ENCODE peak calls at places on chromosomes 1 and 21, in eight cellular contexts. J is tibial nerve; M is fibroblast of lung; T is A673; N is pancreas; Y is kidney; C is neural progenitor cell; R is CD4-positive, alpha-beta memory T cell. E is an unnamed sample.

GRCh38 chr21:18499761-18500376 is 96.3 kb upstream of the TMPRSS15 start:
- DNase-seq in J (peak; percentile 28), M (peak; percentile 52), T (peak; percentile 52), N (no peak), Y (no peak), C (peak; percentile 73), R (no peak), E (peak; percentile 49)

GRCh38 chr1:94236630-94237290 is 624 bp downstream of the ARHGAP29 start:
- DNase-seq in J (no peak), M (peak; percentile 59), T (peak; percentile 42), N (no peak), Y (no peak), C (peak; percentile 70), R (peak; percentile 1), E (peak; percentile 51)

GRCh38 chr1:160097196-160097910 is 1.1 kb downstream of the IGSF8 start:
- DNase-seq in J (no peak), M (no peak), T (no peak), N (no peak), Y (peak; percentile 71), C (no peak), R (no peak), E (no peak)

GRCh38 chr1:195899762-195900352 is 708.4 kb downstream of the KCNT2 start:
- DNase-seq in J (no peak), M (peak; percentile 36), T (no peak), N (no peak), Y (no peak), C (no peak), R (no peak), E (no peak)

GRCh38 chr1:192705510-192705909 is 69.6 kb downstream of the RGS13 start:
- DNase-seq in J (no peak), M (no peak), T (no peak), N (no peak), Y (no peak), C (no peak), R (no peak), E (no peak)

GRCh38 chr1:245160288-245160687 is 5.5 kb downstream of the KIF26B start:
- DNase-seq in J (no peak), M (peak; percentile 31), T (no peak), N (no peak), Y (no peak), C (no peak), R (no peak), E (no peak)

GRCh38 chr1:3473381-3473844 is 18.9 kb downstream of the ARHGEF16 start:
- DNase-seq in J (no peak), M (peak; percentile 88), T (peak; percentile 78), N (peak; percentile 64), Y (peak; percentile 75), C (no peak), R (no peak), E (peak; percentile 69)

GRCh38 chr1:151790940-151791651 is 796 bp upstream of the TDRKH start:
- DNase-seq in J (no peak), M (no peak), T (no peak), N (peak; percentile 64), Y (no peak), C (peak; percentile 65), R (no peak), E (peak; percentile 20)

GRCh38 chr1:32991819-32992488 is 27.3 kb upstream of the RNF19B start:
- DNase-seq in J (no peak), M (no peak), T (no peak), N (no peak), Y (no peak), C (no peak), R (no peak), E (no peak)

GRCh38 chr1:32988665-32989064 is 24.1 kb upstream of the RNF19B start:
- DNase-seq in J (no peak), M (peak; percentile 87), T (no peak), N (no peak), Y (no peak), C (no peak), R (no peak), E (no peak)

GRCh38 chr1:32991386-32991785 is 26.8 kb upstream of the RNF19B start:
- DNase-seq in J (no peak), M (no peak), T (no peak), N (no peak), Y (no peak), C (no peak), R (no peak), E (no peak)

GRCh38 chr1:32990887-32991286 is 26.3 kb upstream of the RNF19B start:
- DNase-seq in J (no peak), M (no peak), T (no peak), N (no peak), Y (no peak), C (no peak), R (no peak), E (no peak)

DNA sequence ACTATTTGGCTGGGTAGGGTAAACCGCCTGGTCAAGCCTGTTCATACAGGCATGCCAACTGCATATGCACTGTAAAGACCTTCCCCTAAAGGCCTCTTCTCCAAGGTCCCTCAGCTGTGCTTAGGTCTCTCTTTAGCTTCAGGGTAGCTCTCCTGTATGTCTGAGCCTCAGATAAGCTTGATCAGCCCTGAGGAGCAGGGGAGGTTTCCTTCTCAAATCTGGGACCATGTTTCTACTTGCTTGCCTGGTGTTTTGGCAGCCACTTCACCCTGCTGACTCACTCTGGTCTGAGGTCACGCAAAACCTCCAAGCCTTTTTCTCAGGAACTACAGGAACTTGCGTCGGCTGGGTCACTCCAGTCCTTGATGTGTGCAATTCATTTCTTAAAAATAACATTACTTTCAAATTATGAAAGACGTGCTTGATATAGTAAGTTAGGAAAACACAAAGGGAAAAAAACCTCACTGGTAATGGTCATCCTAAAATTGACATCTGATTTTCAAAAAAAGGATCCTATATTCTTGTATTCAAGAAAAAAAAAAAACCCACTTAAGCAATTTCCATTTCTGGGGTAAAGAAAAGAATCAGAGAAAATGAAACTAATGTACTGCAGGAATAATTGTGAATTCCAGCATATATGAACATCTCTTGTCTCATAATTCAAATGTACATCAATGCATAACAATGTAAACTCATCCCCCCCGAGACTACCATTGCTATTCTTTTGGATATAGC is 24.7 kb upstream of the RNF19B start:
- DNase-seq in J (peak; percentile 45), M (peak; percentile 98), T (no peak), N (no peak), Y (peak; percentile 83), C (no peak), R (no peak), E (peak; percentile 53)
- H3K4me3 ChIP-seq in J (no peak overlapping the region), M (peak overlapping the region; percentile 22), T (no peak overlapping the region), N (no peak overlapping the region), Y (no peak overlapping the region), C (no peak overlapping the region), R (no peak overlapping the region), E (no peak overlapping the region)

GRCh38 chr1:8410791-8411190 is 92.9 kb downstream of the SLC45A1 start:
- DNase-seq in J (no peak), M (no peak), T (no peak), N (no peak), Y (no peak), C (no peak), R (no peak), E (no peak)
- H3K4me1 ChIP-seq in J (peaks cover 59% of the 10 kb centered on the region), M (peaks cover 53% of the 10 kb centered on the region), T (peaks cover 89% of the 10 kb centered on the region), N (peaks cover 79% of the 10 kb centered on the region), Y (peaks cover 58% of the 10 kb centered on the region), C (peaks cover 59% of the 10 kb centered on the region), R (peaks cover 87% of the 10 kb centered on the region), E (peaks cover 4% of the 10 kb centered on the region)

GRCh38 chr1:204712718-204713430 is 27.3 kb upstream of the LRRN2 start:
- DNase-seq in J (no peak), M (no peak), T (no peak), N (no peak), Y (no peak), C (no peak), R (no peak), E (no peak)

GRCh38 chr1:204716687-204717086 is 31.1 kb upstream of the LRRN2 start:
- DNase-seq in J (no peak), M (no peak), T (no peak), N (no peak), Y (no peak), C (no peak), R (no peak), E (no peak)

GRCh38 chr1:204713541-204713940 is 28.0 kb upstream of the LRRN2 start:
- DNase-seq in J (no peak), M (no peak), T (no peak), N (no peak), Y (no peak), C (no peak), R (no peak), E (no peak)

GRCh38 chr1:204714194-204714860 is 28.8 kb upstream of the LRRN2 start:
- DNase-seq in J (no peak), M (no peak), T (no peak), N (no peak), Y (no peak), C (no peak), R (no peak), E (no peak)

DNA sequence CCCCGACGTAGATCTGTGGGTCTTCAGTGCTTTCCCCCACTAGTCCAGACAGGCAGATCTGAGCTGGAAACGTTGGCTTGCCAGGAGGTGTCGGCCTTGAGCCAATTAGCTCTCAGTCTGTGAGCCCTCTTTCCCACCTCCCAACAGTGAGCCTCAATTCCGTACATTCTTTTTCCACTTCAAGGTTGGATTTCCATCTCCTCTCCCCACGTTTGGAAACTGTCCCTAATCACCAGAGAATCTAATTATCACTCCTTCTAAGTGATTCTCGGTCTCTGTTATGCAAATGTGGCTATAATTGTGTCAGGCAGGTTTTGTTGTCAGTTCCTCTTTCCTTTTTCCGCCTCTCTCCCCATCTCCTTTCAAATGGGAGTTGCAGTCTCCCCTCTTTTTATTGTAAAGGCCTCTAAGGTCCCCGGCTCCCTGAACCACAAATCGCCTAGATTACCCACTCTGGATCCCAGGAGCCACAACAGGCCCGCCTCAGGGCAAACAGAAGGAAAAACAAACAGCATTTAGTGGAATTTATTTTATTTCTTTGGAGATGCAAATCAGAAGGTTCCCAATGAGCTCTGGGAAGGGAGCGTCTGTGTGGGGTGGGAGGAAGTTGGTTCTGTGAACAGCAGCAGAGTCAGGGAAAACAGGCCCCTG is 29.4 kb upstream of the LRRN2 start:
- DNase-seq in J (no peak), M (no peak), T (no peak), N (no peak), Y (no peak), C (peak; percentile 81), R (no peak), E (peak; percentile 42)
- H3K4me3 ChIP-seq in J (no peak overlapping the region), M (no peak overlapping the region), T (no peak overlapping the region), N (no peak overlapping the region), Y (no peak overlapping the region), C (peak overlapping the region; percentile 20), R (no peak overlapping the region), E (peak overlapping the region; percentile 3)

GRCh38 chr1:116266864-116267212 is 106.2 kb upstream of the ATP1A1 start:
- DNase-seq in J (no peak), M (no peak), T (no peak), N (no peak), Y (no peak), C (no peak), R (no peak), E (no peak)

GRCh38 chr1:116262207-116262994 is 110.6 kb upstream of the ATP1A1 start:
- DNase-seq in J (no peak), M (no peak), T (no peak), N (no peak), Y (no peak), C (no peak), R (no peak), E (no peak)

GRCh38 chr1:116262995-116263385 is 110.1 kb upstream of the ATP1A1 start:
- DNase-seq in J (no peak), M (no peak), T (no peak), N (no peak), Y (no peak), C (peak; percentile 83), R (no peak), E (no peak)

GRCh38 chr1:116268211-116268610 is 104.8 kb upstream of the ATP1A1 start:
- DNase-seq in J (no peak), M (peak; percentile 12), T (peak; percentile 70), N (peak; percentile 76), Y (peak; percentile 92), C (no peak), R (no peak), E (peak; percentile 26)

DNA sequence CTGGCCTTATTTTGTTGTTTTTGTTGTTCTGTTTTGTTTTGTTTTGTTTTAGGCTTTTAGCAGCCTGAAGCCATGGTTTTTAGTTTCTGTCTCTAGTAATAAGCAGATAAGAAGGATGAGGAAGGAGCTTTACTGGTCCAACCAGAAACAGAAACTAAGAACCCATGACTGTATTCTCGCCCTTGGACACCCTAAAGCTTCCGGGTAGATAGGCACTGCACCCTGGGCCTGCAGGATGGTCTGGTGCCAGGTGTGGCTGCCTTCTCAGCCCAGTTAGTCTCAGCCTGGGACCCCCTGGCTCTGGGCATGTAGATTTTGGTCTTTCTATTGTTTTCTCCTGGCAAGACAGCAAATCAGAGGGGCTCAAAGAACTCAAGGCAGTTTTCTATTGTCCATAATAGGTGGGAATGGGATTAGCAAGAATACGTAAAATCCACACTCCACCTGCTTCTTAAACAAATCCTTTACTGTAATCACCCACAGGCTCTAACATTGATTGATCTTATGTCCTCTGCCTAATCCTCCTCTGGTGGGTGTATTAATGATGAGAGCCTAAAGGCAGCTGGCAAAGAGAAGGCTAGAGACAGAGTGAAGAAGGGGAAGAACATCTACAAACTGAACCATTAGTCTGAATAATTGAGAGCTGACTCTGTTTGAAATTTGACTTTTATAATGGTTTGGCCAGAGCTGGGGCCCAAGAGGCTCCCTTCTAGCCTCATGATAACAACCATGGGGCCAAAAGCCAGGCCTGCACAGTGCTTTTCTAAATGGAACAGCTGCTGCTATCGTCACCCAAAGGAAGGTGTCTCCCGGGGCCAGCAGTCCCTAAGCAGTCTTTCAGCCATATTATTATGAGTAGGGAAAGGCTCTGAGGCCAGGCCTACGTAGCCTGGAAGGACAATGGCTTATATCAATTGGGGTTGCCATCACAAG is 106.8 kb upstream of the ATP1A1 start:
- DNase-seq in J (no peak), M (no peak), T (no peak), N (no peak), Y (no peak), C (no peak), R (no peak), E (no peak)
- H3K4me1 ChIP-seq in J (no peaks in the 10 kb centered on the region), M (no peaks in the 10 kb centered on the region), T (peaks cover 8% of the 10 kb centered on the region), N (no peaks in the 10 kb centered on the region), Y (peaks cover 2% of the 10 kb centered on the region), C (peaks cover 20% of the 10 kb centered on the region), R (peaks cover 6% of the 10 kb centered on the region), E (no peaks in the 10 kb centered on the region)

E was measured in SJCRH30.